ENCODE peak calls at places on chromosome 17, in ten cellular contexts. O is fibroblast of lung; S is neuronal stem cell; A is CD4-positive, alpha-beta T cell; E is esophagus squamous epithelium; F is lower lobe of right lung; K is transverse colon; H is psoas muscle; Y is thoracic aorta; L is left ventricle myocardium inferior. W is an unnamed sample.

GRCh38 chr17:15935891-15936290 is 9.0 kb upstream of the ADORA2B start:
- DNase-seq in O (no peak), S (no peak), A (no peak), E (no peak), F (no peak), K (no peak), H (no peak), Y (no peak), L (no peak), W (no peak)

GRCh38 chr17:81387235-81388060 is 7.8 kb upstream of the BAHCC1 start:
- DNase-seq in O (peak; percentile 56), S (no peak), A (no peak), E (no peak), F (peak; percentile 70), K (peak; percentile 76), H (peak; percentile 82), Y (no peak), L (peak; percentile 59), W (peak; percentile 76)

GRCh38 chr17:53948323-53948722 is 125.6 kb downstream of the KIF2B start:
- DNase-seq in O (no peak), S (no peak), A (no peak), E (no peak), F (no peak), K (no peak), H (no peak), Y (no peak), L (no peak), W (no peak)

GRCh38 chr17:60840456-60840855 is 162.8 kb downstream of the BCAS3 start:
- DNase-seq in O (no peak), S (no peak), A (no peak), E (no peak), F (no peak), K (no peak), H (no peak), Y (no peak), L (no peak), W (no peak)

GRCh38 chr17:40552806-40553693 is 12.2 kb downstream of the CCR7 start:
- DNase-seq in O (peak; percentile 43), S (no peak), A (peak; percentile 1), E (no peak), F (peak; percentile 51), K (no peak), H (peak; percentile 46), Y (no peak), L (no peak), W (peak; percentile 21)

GRCh38 chr17:43092891-43093290 is 32.3 kb downstream of the BRCA1 start:
- DNase-seq in O (peak; percentile 55), S (no peak), A (no peak), E (no peak), F (no peak), K (no peak), H (no peak), Y (no peak), L (no peak), W (no peak)

GRCh38 chr17:4155980-4156620 is 13.1 kb downstream of the CYB5D2 start:
- DNase-seq in O (no peak), S (no peak), A (no peak), E (no peak), F (no peak), K (no peak), H (no peak), Y (no peak), L (no peak), W (no peak)

GRCh38 chr17:21228845-21229244 is 14.9 kb upstream of the TMEM11 start:
- DNase-seq in O (no peak), S (no peak), A (no peak), E (no peak), F (no peak), K (no peak), H (no peak), Y (no peak), L (no peak), W (no peak)

GRCh38 chr17:81652901-81653771 is 3.2 kb downstream of the PDE6G start:
- DNase-seq in O (no peak), S (no peak), A (no peak), E (no peak), F (no peak), K (no peak), H (no peak), Y (no peak), L (no peak), W (no peak)

GRCh38 chr17:33674685-33675084 is 381.6 kb upstream of the ASIC2 start:
- DNase-seq in O (peak; percentile 27), S (peak; percentile 65), A (peak; percentile 15), E (no peak), F (peak; percentile 53), K (peak; percentile 46), H (no peak), Y (peak; percentile 10), L (peak; percentile 51), W (peak; percentile 91)

GRCh38 chr17:31093866-31094599 is 744 bp upstream of the NF1 start:
- DNase-seq in O (no peak), S (no peak), A (no peak), E (no peak), F (no peak), K (peak; percentile 51), H (no peak), Y (no peak), L (no peak), W (no peak)

DNA sequence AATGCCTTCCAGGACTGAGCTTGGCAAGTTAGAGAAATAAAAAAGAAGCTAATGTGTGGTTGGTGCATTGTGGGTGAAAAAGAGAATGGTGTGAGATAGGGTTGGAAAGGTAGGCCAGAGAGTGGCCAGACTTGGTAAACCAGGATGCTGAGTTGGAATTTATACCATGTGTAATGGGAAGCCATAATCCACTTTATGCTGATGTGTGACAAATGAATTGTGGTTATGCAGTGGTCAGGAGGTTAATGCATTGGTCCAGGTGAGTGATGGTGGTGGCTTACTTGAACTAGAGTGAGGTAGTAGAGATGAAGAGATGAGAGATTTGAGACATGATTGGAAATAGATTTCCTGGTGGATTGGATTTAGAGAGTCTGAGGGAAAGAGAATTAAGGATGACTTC is 1.0 kb downstream of the PFAS start:
- DNase-seq in O (no peak), S (no peak), A (no peak), E (no peak), F (no peak), K (no peak), H (no peak), Y (no peak), L (no peak), W (no peak)
- H3K27ac ChIP-seq in O (no peak overlapping the region), S (no peak overlapping the region), A (no peak overlapping the region), E (peak overlapping the region; percentile 98), F (no peak overlapping the region), K (no peak overlapping the region), H (no peak overlapping the region), Y (no peak overlapping the region), L (no peak overlapping the region), W (no peak overlapping the region)

GRCh38 chr17:57445772-57446472 is 189.6 kb downstream of the MSI2 start:
- DNase-seq in O (peak; percentile 75), S (no peak), A (no peak), E (no peak), F (no peak), K (no peak), H (no peak), Y (no peak), L (no peak), W (no peak)
- H3K27ac ChIP-seq in O (no peak overlapping the region), S (no peak overlapping the region), A (no peak overlapping the region), E (no peak overlapping the region), F (no peak overlapping the region), K (no peak overlapping the region), H (no peak overlapping the region), Y (no peak overlapping the region), L (no peak overlapping the region), W (peak overlapping the region; percentile 31)

GRCh38 chr17:69477204-69477899 is 62.9 kb downstream of the MAP2K6 start:
- DNase-seq in O (no peak), S (no peak), A (no peak), E (no peak), F (no peak), K (no peak), H (no peak), Y (no peak), L (no peak), W (no peak)

GRCh38 chr17:69471406-69471805 is 56.9 kb downstream of the MAP2K6 start:
- DNase-seq in O (no peak), S (no peak), A (no peak), E (no peak), F (no peak), K (no peak), H (no peak), Y (no peak), L (no peak), W (no peak)

GRCh38 chr17:69474171-69474831 is 59.8 kb downstream of the MAP2K6 start:
- DNase-seq in O (no peak), S (peak; percentile 23), A (no peak), E (no peak), F (no peak), K (no peak), H (no peak), Y (no peak), L (no peak), W (no peak)

GRCh38 chr17:69470702-69471101 is 56.2 kb downstream of the MAP2K6 start:
- DNase-seq in O (no peak), S (no peak), A (no peak), E (no peak), F (no peak), K (peak; percentile 70), H (no peak), Y (no peak), L (no peak), W (no peak)

GRCh38 chr17:69473801-69474170 is 59.3 kb downstream of the MAP2K6 start:
- DNase-seq in O (peak; percentile 74), S (no peak), A (no peak), E (no peak), F (no peak), K (no peak), H (no peak), Y (no peak), L (no peak), W (no peak)
- H3K27ac ChIP-seq in O (peak overlapping the region; percentile 47), S (peak overlapping the region; percentile 81), A (no peak overlapping the region), E (peak overlapping the region; percentile 44), F (no peak overlapping the region), K (peak overlapping the region; percentile 1), H (peak overlapping the region; percentile 48), Y (no peak overlapping the region), L (peak overlapping the region; percentile 74), W (no peak overlapping the region)

GRCh38 chr17:20190605-20191004 is 181.4 kb downstream of the SPECC1 start:
- DNase-seq in O (no peak), S (no peak), A (no peak), E (no peak), F (no peak), K (no peak), H (no peak), Y (no peak), L (no peak), W (no peak)

GRCh38 chr17:20189979-20190378 is 180.8 kb downstream of the SPECC1 start:
- DNase-seq in O (no peak), S (no peak), A (no peak), E (no peak), F (no peak), K (no peak), H (no peak), Y (no peak), L (no peak), W (no peak)

GRCh38 chr17:20189322-20189721 is 180.2 kb downstream of the SPECC1 start:
- DNase-seq in O (peak; percentile 87), S (peak; percentile 20), A (no peak), E (no peak), F (no peak), K (no peak), H (no peak), Y (no peak), L (no peak), W (peak; percentile 68)

GRCh38 chr17:20187049-20187448 is 177.9 kb downstream of the SPECC1 start:
- DNase-seq in O (peak; percentile 89), S (no peak), A (no peak), E (no peak), F (no peak), K (no peak), H (no peak), Y (no peak), L (no peak), W (no peak)

GRCh38 chr17:20191066-20191465 is 181.9 kb downstream of the SPECC1 start:
- DNase-seq in O (peak; percentile 95), S (no peak), A (no peak), E (no peak), F (no peak), K (no peak), H (no peak), Y (no peak), L (no peak), W (no peak)
- H3K27ac ChIP-seq in O (no peak overlapping the region), S (no peak overlapping the region), A (no peak overlapping the region), E (no peak overlapping the region), F (no peak overlapping the region), K (peak overlapping the region; percentile 81), H (no peak overlapping the region), Y (peak overlapping the region; percentile 23), L (no peak overlapping the region), W (no peak overlapping the region)